ENCODE peak calls at places on chromosome 1, in four cellular contexts. One of them, this sample, is unnamed.

GRCh38 chr1:7583291-7584096 is 187.6 kb upstream of the VAMP3 start:
- DNase-seq in fibroblast of lung: no peak
- DNase-seq in CD4-positive, alpha-beta T cell: no peak
- DNase-seq in B cell: no peak
- DNase-seq in this sample: no peak

GRCh38 chr1:248102847-248103246 is 7.9 kb downstream of the OR2L13 start:
- DNase-seq in fibroblast of lung: no peak
- DNase-seq in CD4-positive, alpha-beta T cell: no peak
- DNase-seq in B cell: no peak
- DNase-seq in this sample: no peak

GRCh38 chr1:208276757-208277435 is 32.7 kb upstream of the PLXNA2 start:
- DNase-seq in fibroblast of lung: no peak
- DNase-seq in CD4-positive, alpha-beta T cell: no peak
- DNase-seq in B cell: no peak
- DNase-seq in this sample: no peak

GRCh38 chr1:161242313-161242712 is 4.3 kb upstream of the NR1I3 start:
- DNase-seq in fibroblast of lung: no peak
- DNase-seq in CD4-positive, alpha-beta T cell: no peak
- DNase-seq in B cell: no peak
- DNase-seq in this sample: no peak

GRCh38 chr1:178688244-178688643 is 36.8 kb upstream of the RALGPS2 start:
- DNase-seq in fibroblast of lung: peak; percentile 70
- DNase-seq in CD4-positive, alpha-beta T cell: no peak
- DNase-seq in B cell: no peak
- DNase-seq in this sample: no peak

GRCh38 chr1:39129514-39129913 is 75.0 kb upstream of the MACF1 start:
- DNase-seq in fibroblast of lung: peak; percentile 52
- DNase-seq in CD4-positive, alpha-beta T cell: no peak
- DNase-seq in B cell: no peak
- DNase-seq in this sample: peak; percentile 22

GRCh38 chr1:25544819-25545218 is 1.4 kb downstream of the LDLRAP1 start:
- DNase-seq in fibroblast of lung: no peak
- DNase-seq in CD4-positive, alpha-beta T cell: no peak
- DNase-seq in B cell: no peak
- DNase-seq in this sample: no peak

GRCh38 chr1:12230549-12231275 is 882 bp downstream of the VPS13D start:
- DNase-seq in fibroblast of lung: no peak
- DNase-seq in CD4-positive, alpha-beta T cell: no peak
- DNase-seq in B cell: peak; percentile 58
- DNase-seq in this sample: peak; percentile 57

GRCh38 chr1:247110627-247111258 is 6.6 kb upstream of the ZNF669 start:
- DNase-seq in fibroblast of lung: peak; percentile 19
- DNase-seq in CD4-positive, alpha-beta T cell: no peak
- DNase-seq in B cell: no peak
- DNase-seq in this sample: no peak

GRCh38 chr1:48203287-48203900 is 19.1 kb upstream of the SLC5A9 start:
- DNase-seq in fibroblast of lung: peak; percentile 37
- DNase-seq in CD4-positive, alpha-beta T cell: no peak
- DNase-seq in B cell: peak; percentile 30
- DNase-seq in this sample: peak; percentile 38

DNA sequence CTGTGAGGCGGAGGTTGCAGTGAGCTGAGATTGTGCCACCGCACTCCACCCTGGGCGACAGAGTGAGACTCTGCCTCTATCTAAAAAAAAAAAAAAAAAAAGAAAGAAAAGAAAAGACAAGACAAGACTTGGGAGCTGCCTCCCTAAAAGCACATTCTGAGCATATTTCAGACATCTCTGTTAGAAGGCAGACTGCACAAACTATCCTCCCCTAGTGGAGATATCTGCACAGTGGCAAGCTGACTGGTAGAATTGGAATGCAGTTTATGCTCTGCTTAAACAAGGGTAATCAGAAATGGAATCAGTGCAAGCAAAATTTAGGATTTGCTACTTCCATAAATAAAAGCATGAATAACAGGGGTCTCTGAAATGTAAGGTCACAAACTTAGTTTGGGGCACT is 31.8 kb downstream of the GNG4 start:
- DNase-seq in fibroblast of lung: peak; percentile 21
- DNase-seq in CD4-positive, alpha-beta T cell: no peak
- DNase-seq in B cell: no peak
- DNase-seq in this sample: no peak
- TF ChIP-seq CTCF in fibroblast of lung: peak; percentile 55
- TF ChIP-seq CTCF in CD4-positive, alpha-beta T cell: no peak
- TF ChIP-seq CTCF in B cell: no peak
- TF ChIP-seq CTCF in this sample: no peak

GRCh38 chr1:91406773-91407389 is 2.2 kb upstream of the HFM1 start:
- DNase-seq in fibroblast of lung: peak; percentile 27
- DNase-seq in CD4-positive, alpha-beta T cell: no peak
- DNase-seq in B cell: no peak
- DNase-seq in this sample: no peak
- TF ChIP-seq CTCF in fibroblast of lung: peak; percentile 49
- TF ChIP-seq CTCF in CD4-positive, alpha-beta T cell: no peak
- TF ChIP-seq CTCF in B cell: no peak
- TF ChIP-seq CTCF in this sample: no peak

DNA sequence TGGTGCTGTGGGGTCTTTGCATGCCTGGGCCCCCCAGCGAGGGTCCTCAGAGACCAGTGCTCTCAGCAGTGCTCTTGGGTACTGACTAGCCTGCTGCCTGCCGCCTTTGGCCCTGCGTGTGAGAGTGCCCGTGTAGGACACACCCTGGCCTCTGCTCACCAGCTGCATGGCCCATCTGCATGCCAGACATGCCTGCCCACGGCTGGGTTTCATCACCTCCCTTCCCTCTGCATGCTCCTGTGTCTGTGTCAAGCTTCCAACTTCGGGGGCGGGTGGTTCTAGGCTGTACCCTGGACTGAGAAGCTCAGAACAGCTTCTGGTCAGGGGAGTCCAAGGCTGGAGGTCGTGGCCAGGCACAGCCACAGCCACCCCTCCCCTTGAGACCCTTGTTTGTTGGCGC is 56.9 kb downstream of the PTPRF start:
- DNase-seq in fibroblast of lung: no peak
- DNase-seq in CD4-positive, alpha-beta T cell: no peak
- DNase-seq in B cell: no peak
- DNase-seq in this sample: no peak
- TF ChIP-seq CTCF in fibroblast of lung: no peak
- TF ChIP-seq CTCF in CD4-positive, alpha-beta T cell: no peak
- TF ChIP-seq CTCF in B cell: no peak
- TF ChIP-seq CTCF in this sample: no peak

DNA sequence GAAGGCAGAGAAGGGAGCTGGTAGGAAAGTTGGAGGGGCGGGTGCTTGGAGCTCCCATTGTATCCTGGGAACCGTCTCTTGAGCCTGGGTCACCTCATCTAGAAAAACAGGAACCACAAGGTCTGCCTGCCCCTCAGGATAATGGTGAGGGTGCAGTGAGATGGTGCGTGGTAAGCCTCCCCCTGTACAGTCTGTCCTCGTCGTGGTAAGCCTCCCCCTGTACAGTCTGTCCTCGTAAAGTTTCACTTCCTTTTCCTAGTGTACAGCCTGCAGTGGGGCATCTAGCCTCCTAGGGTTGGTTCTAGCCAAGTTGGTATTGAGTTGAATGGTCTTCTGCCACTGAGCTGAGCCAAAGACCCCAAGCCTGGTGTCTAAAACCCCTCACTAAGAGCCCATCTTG is 66.5 kb upstream of the IGSF21 start:
- DNase-seq in fibroblast of lung: no peak
- DNase-seq in CD4-positive, alpha-beta T cell: no peak
- DNase-seq in B cell: peak; percentile 65
- DNase-seq in this sample: no peak
- TF ChIP-seq CTCF in fibroblast of lung: no peak
- TF ChIP-seq CTCF in CD4-positive, alpha-beta T cell: no peak
- TF ChIP-seq CTCF in B cell: no peak
- TF ChIP-seq CTCF in this sample: no peak

DNA sequence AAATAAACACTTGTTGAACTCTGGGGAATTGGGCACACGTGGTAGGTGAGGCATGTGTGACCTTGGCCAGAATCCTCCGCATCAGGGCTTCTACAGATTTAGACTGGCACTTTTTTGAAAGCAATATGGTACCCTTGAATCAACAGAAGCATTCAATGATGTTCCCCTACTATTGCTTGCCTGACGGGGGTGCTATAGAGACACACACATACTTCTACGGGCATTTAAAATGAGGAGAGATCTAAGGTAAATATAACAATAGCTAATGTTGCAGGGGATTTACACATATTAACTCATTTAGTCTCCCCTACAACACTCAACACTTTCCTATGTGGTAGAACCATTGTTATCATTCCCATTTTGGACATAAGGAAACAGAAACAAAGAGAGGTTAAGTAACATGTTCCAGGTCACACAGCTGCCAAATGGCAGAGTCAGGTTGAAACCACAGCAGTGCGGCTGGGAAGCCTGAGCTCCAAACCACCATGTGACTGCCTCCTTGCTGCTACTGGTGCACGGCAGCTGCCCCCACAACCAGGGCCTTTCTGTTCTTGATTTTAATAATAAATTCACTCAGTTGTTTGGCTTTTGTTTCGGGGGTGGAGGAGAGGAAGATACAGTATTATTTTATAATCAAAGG is 147.4 kb downstream of the ZNF281 start:
- DNase-seq in fibroblast of lung: no peak
- DNase-seq in CD4-positive, alpha-beta T cell: no peak
- DNase-seq in B cell: no peak
- DNase-seq in this sample: peak; percentile 31
- TF ChIP-seq CTCF in fibroblast of lung: no peak
- TF ChIP-seq CTCF in CD4-positive, alpha-beta T cell: no peak
- TF ChIP-seq CTCF in B cell: no peak
- TF ChIP-seq CTCF in this sample: no peak

DNA sequence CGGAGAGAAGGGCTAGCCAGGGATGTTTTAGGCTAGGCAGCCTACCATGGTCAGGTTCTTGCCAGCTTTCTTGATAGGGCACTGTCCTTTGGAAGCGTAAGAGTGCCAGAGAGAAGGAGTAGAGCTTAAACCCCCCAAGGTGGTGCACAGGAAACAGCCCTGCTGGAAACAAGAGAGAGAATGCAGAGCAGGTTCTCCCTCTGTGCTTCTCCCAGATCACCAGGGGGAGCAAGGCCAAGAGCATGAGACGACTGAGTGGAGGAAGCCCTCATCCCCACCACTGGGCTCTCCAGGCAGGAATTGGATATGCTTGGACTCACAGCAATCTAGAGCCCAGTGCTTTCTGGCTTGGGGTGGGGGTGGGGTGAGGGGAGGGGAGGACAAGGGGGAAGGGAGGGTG is 49.8 kb downstream of the ATP2B4 start:
- DNase-seq in fibroblast of lung: no peak
- DNase-seq in CD4-positive, alpha-beta T cell: no peak
- DNase-seq in B cell: no peak
- DNase-seq in this sample: no peak
- TF ChIP-seq CTCF in fibroblast of lung: no peak
- TF ChIP-seq CTCF in CD4-positive, alpha-beta T cell: no peak
- TF ChIP-seq CTCF in B cell: no peak
- TF ChIP-seq CTCF in this sample: no peak